ENCODE peak calls at places on chromosome 10, in five cellular contexts. One of them, this sample, is unnamed.

GRCh38 chr10:50316695-50317648 is 65.7 kb upstream of the ASAH2 start:
- DNase-seq in CD8-positive, alpha-beta memory T cell: no peak
- DNase-seq in astrocyte: peak
- DNase-seq in SK-N-SH: no peak
- DNase-seq in adrenal gland: no peak
- DNase-seq in this sample: no peak

GRCh38 chr10:30413996-30414576 is 19.9 kb upstream of the MAP3K8 start:
- DNase-seq in CD8-positive, alpha-beta memory T cell: peak
- DNase-seq in adrenal gland: peak
- DNase-seq in astrocyte: peak
- DNase-seq in SK-N-SH: peak
- DNase-seq in this sample: no peak

GRCh38 chr10:28914721-28915120 is 237.4 kb downstream of the BAMBI start:
- DNase-seq in CD8-positive, alpha-beta memory T cell: no peak
- DNase-seq in adrenal gland: no peak
- DNase-seq in astrocyte: no peak
- DNase-seq in SK-N-SH: no peak
- DNase-seq in this sample: no peak

GRCh38 chr10:113680172-113681111 is 730 bp downstream of the CASP7 start:
- DNase-seq in astrocyte: peak
- DNase-seq in adrenal gland: peak
- DNase-seq in CD8-positive, alpha-beta memory T cell: peak
- DNase-seq in SK-N-SH: no peak
- DNase-seq in this sample: peak

GRCh38 chr10:133471300-133472109 is 17.8 kb downstream of the SCART1 start:
- DNase-seq in adrenal gland: no peak
- DNase-seq in SK-N-SH: no peak
- DNase-seq in CD8-positive, alpha-beta memory T cell: no peak
- DNase-seq in astrocyte: no peak
- DNase-seq in this sample: no peak

GRCh38 chr10:131889755-131890154 is 11.1 kb upstream of the PPP2R2D start:
- DNase-seq in adrenal gland: no peak
- DNase-seq in CD8-positive, alpha-beta memory T cell: no peak
- DNase-seq in astrocyte: no peak
- DNase-seq in SK-N-SH: no peak
- DNase-seq in this sample: no peak

GRCh38 chr10:76644481-76644880 is 993.1 kb downstream of the KCNMA1 start:
- DNase-seq in adrenal gland: no peak
- DNase-seq in SK-N-SH: no peak
- DNase-seq in astrocyte: no peak
- DNase-seq in CD8-positive, alpha-beta memory T cell: no peak
- DNase-seq in this sample: no peak

GRCh38 chr10:131943021-131943814 is 38.5 kb downstream of the BNIP3 start:
- DNase-seq in SK-N-SH: peak
- DNase-seq in adrenal gland: peak
- DNase-seq in CD8-positive, alpha-beta memory T cell: no peak
- DNase-seq in astrocyte: no peak
- DNase-seq in this sample: peak

GRCh38 chr10:73183882-73184281 is 16.0 kb downstream of the FAM149B1 start:
- DNase-seq in SK-N-SH: no peak
- DNase-seq in CD8-positive, alpha-beta memory T cell: no peak
- DNase-seq in adrenal gland: peak
- DNase-seq in astrocyte: peak
- DNase-seq in this sample: no peak

GRCh38 chr10:2800178-2800577 is 267.2 kb upstream of the PFKP start:
- DNase-seq in SK-N-SH: no peak
- DNase-seq in CD8-positive, alpha-beta memory T cell: no peak
- DNase-seq in astrocyte: no peak
- DNase-seq in adrenal gland: no peak
- DNase-seq in this sample: no peak

GRCh38 chr10:11560076-11560709 is 51.3 kb downstream of the USP6NL start:
- DNase-seq in CD8-positive, alpha-beta memory T cell: no peak
- DNase-seq in astrocyte: no peak
- DNase-seq in SK-N-SH: no peak
- DNase-seq in adrenal gland: no peak
- DNase-seq in this sample: no peak

GRCh38 chr10:91603931-91604331 is 28.9 kb downstream of the PPP1R3C start:
- DNase-seq in adrenal gland: no peak
- DNase-seq in SK-N-SH: no peak
- DNase-seq in astrocyte: peak
- DNase-seq in CD8-positive, alpha-beta memory T cell: no peak
- DNase-seq in this sample: no peak

GRCh38 chr10:125172694-125173093 is 12.3 kb upstream of the CTBP2 start:
- DNase-seq in astrocyte: no peak
- DNase-seq in adrenal gland: no peak
- DNase-seq in CD8-positive, alpha-beta memory T cell: no peak
- DNase-seq in SK-N-SH: no peak
- DNase-seq in this sample: peak

GRCh38 chr10:112465299-112465882 is 18.4 kb downstream of the VTI1A start:
- DNase-seq in astrocyte: no peak
- DNase-seq in SK-N-SH: no peak
- DNase-seq in CD8-positive, alpha-beta memory T cell: no peak
- DNase-seq in adrenal gland: no peak
- DNase-seq in this sample: no peak

GRCh38 chr10:112466802-112467201 is 19.8 kb downstream of the VTI1A start:
- DNase-seq in CD8-positive, alpha-beta memory T cell: no peak
- DNase-seq in astrocyte: no peak
- DNase-seq in adrenal gland: no peak
- DNase-seq in SK-N-SH: no peak
- DNase-seq in this sample: no peak

GRCh38 chr10:112456533-112456932 is 9.5 kb downstream of the VTI1A start:
- DNase-seq in astrocyte: no peak
- DNase-seq in SK-N-SH: no peak
- DNase-seq in CD8-positive, alpha-beta memory T cell: no peak
- DNase-seq in adrenal gland: no peak
- DNase-seq in this sample: no peak

GRCh38 chr10:112461029-112461887 is 14.2 kb downstream of the VTI1A start:
- DNase-seq in SK-N-SH: no peak
- DNase-seq in astrocyte: peak
- DNase-seq in adrenal gland: no peak
- DNase-seq in CD8-positive, alpha-beta memory T cell: no peak
- DNase-seq in this sample: no peak
- H3K27ac ChIP-seq in SK-N-SH: no peak
- H3K27ac ChIP-seq in astrocyte: peak
- H3K27ac ChIP-seq in adrenal gland: no peak
- H3K27ac ChIP-seq in CD8-positive, alpha-beta memory T cell: no peak
- H3K27ac ChIP-seq in this sample: no peak

GRCh38 chr10:31760674-31761081 is 168.0 kb downstream of the ARHGAP12 start:
- DNase-seq in CD8-positive, alpha-beta memory T cell: no peak
- DNase-seq in astrocyte: peak
- DNase-seq in SK-N-SH: no peak
- DNase-seq in adrenal gland: peak
- DNase-seq in this sample: no peak

GRCh38 chr10:31758495-31758894 is 170.1 kb downstream of the ARHGAP12 start:
- DNase-seq in adrenal gland: no peak
- DNase-seq in astrocyte: no peak
- DNase-seq in SK-N-SH: no peak
- DNase-seq in CD8-positive, alpha-beta memory T cell: no peak
- DNase-seq in this sample: no peak

GRCh38 chr10:31759124-31759798 is 169.4 kb downstream of the ARHGAP12 start:
- DNase-seq in SK-N-SH: peak
- DNase-seq in adrenal gland: peak
- DNase-seq in CD8-positive, alpha-beta memory T cell: peak
- DNase-seq in astrocyte: peak
- DNase-seq in this sample: peak

GRCh38 chr10:31761156-31761555 is 167.5 kb downstream of the ARHGAP12 start:
- DNase-seq in CD8-positive, alpha-beta memory T cell: no peak
- DNase-seq in SK-N-SH: no peak
- DNase-seq in adrenal gland: no peak
- DNase-seq in astrocyte: no peak
- DNase-seq in this sample: no peak

GRCh38 chr10:31759816-31760626 is 168.6 kb downstream of the ARHGAP12 start:
- DNase-seq in SK-N-SH: peak
- DNase-seq in adrenal gland: peak
- DNase-seq in CD8-positive, alpha-beta memory T cell: peak
- DNase-seq in astrocyte: peak
- DNase-seq in this sample: peak
- H3K4me3 ChIP-seq in SK-N-SH: peak
- H3K4me3 ChIP-seq in adrenal gland: peak
- H3K4me3 ChIP-seq in CD8-positive, alpha-beta memory T cell: peak
- H3K4me3 ChIP-seq in astrocyte: peak
- H3K4me3 ChIP-seq in this sample: peak

DNA sequence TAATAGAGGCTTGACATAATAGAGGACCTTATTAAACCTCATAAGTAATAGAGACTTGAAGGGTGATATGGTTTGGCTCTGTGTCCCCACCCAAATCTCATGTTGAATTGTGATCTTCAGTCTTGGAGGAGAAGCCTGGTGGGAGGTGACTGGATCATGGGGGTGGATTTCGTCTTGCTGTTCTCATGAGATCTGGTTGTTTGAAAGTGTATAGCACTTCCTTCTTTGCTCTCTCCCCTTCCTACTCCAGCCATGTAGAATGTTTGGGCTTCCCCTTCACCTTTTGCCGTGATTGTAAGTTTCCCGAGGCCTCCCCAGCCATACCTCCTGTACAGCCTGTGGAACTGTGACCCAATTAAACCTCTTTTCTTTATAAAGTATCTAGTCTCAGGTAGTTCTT is 8.6 kb downstream of the KIFBP start:
- DNase-seq in CD8-positive, alpha-beta memory T cell: no peak
- DNase-seq in adrenal gland: no peak
- DNase-seq in SK-N-SH: no peak
- DNase-seq in astrocyte: no peak
- DNase-seq in this sample: no peak
- H3K27ac ChIP-seq in CD8-positive, alpha-beta memory T cell: no peak
- H3K27ac ChIP-seq in adrenal gland: no peak
- H3K27ac ChIP-seq in SK-N-SH: no peak
- H3K27ac ChIP-seq in astrocyte: no peak
- H3K27ac ChIP-seq in this sample: no peak

DNA sequence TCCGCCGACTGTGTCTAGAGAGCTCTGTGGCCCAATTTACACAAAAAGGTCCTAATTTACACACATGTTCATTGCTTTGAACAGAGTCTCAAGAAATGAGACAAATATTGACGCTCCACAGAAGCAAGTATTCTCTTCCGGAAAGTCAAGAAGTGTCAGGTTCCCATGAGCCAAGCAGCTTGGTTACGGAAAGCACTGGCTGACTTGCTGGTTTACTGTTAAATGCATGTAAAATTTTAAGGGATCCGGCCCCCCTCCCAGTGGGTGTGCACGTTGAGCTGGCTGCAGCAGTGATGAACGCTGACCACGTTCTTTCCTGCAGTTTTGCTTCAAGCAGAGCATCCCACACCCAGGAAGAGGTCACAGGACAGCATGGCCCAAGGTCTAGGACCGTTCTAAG is 76.8 kb downstream of the DIP2C start:
- DNase-seq in SK-N-SH: no peak
- DNase-seq in CD8-positive, alpha-beta memory T cell: no peak
- DNase-seq in adrenal gland: no peak
- DNase-seq in astrocyte: no peak
- DNase-seq in this sample: no peak
- H3K4me3 ChIP-seq in SK-N-SH: no peak
- H3K4me3 ChIP-seq in CD8-positive, alpha-beta memory T cell: no peak
- H3K4me3 ChIP-seq in adrenal gland: no peak
- H3K4me3 ChIP-seq in astrocyte: no peak
- H3K4me3 ChIP-seq in this sample: no peak

GRCh38 chr10:4279649-4280048 is 494.6 kb upstream of the KLF6 start:
- DNase-seq in adrenal gland: no peak
- DNase-seq in CD8-positive, alpha-beta memory T cell: no peak
- DNase-seq in astrocyte: no peak
- DNase-seq in SK-N-SH: no peak
- DNase-seq in this sample: no peak
- H3K27ac ChIP-seq in adrenal gland: no peak
- H3K27ac ChIP-seq in CD8-positive, alpha-beta memory T cell: no peak
- H3K27ac ChIP-seq in astrocyte: no peak
- H3K27ac ChIP-seq in SK-N-SH: peak
- H3K27ac ChIP-seq in this sample: peak

DNA sequence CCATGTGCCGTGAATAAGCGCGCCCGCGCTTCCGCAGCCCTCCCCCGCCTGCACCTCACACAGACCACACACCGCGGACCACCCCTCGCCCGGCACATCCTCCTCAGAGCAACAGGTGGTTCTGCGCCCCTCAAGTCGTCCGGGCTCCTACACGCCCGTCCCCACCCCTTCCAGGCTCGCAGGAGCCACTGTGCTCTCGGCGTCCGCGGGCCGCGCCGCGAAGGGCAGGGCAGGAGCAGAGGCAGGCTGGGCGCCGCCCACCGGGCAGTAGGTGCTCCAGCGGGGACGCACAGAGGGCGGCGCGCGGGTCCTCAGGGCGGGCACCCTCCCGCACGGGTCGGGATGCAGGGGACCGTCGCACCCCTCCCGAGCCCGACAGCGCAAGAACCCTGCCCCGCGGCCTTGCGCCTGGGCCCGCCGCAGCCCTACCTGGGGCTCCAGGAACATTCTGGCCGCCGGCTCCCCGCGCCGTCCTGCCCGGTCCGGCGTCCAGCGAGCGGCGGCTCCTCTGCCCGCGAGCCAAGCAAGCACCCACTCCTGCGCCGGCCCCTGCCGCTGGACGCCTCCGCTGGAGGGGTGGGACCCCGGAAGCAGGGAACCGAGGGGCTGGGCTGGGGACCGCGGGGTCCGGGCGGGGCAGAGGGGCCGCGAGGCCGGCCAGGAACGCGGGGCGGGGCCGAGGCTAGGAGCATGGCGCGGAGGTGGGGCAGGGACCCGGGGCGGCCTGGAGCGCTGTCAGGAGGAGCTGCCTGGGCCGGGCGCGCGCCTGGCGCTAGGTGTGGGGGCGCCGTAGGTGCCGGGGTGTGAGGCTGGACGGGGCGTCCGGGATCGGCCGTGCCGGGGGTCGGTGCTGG is 37.4 kb downstream of the RASGEF1A start:
- DNase-seq in adrenal gland: peak
- DNase-seq in astrocyte: no peak
- DNase-seq in CD8-positive, alpha-beta memory T cell: peak
- DNase-seq in SK-N-SH: peak
- DNase-seq in this sample: no peak
- H3K4me3 ChIP-seq in adrenal gland: peak
- H3K4me3 ChIP-seq in astrocyte: no peak
- H3K4me3 ChIP-seq in CD8-positive, alpha-beta memory T cell: peak
- H3K4me3 ChIP-seq in SK-N-SH: no peak
- H3K4me3 ChIP-seq in this sample: peak

GRCh38 chr10:63726883-63727282 is 205.7 kb downstream of the REEP3 start:
- DNase-seq in SK-N-SH: no peak
- DNase-seq in astrocyte: no peak
- DNase-seq in adrenal gland: no peak
- DNase-seq in CD8-positive, alpha-beta memory T cell: no peak
- DNase-seq in this sample: no peak

GRCh38 chr10:63723741-63724140 is 202.5 kb downstream of the REEP3 start:
- DNase-seq in SK-N-SH: no peak
- DNase-seq in astrocyte: no peak
- DNase-seq in adrenal gland: no peak
- DNase-seq in CD8-positive, alpha-beta memory T cell: no peak
- DNase-seq in this sample: no peak

GRCh38 chr10:63723320-63723719 is 202.1 kb downstream of the REEP3 start:
- DNase-seq in SK-N-SH: no peak
- DNase-seq in adrenal gland: no peak
- DNase-seq in astrocyte: no peak
- DNase-seq in CD8-positive, alpha-beta memory T cell: no peak
- DNase-seq in this sample: no peak

GRCh38 chr10:63722537-63722936 is 201.3 kb downstream of the REEP3 start:
- DNase-seq in SK-N-SH: peak
- DNase-seq in CD8-positive, alpha-beta memory T cell: no peak
- DNase-seq in astrocyte: peak
- DNase-seq in adrenal gland: no peak
- DNase-seq in this sample: no peak

DNA sequence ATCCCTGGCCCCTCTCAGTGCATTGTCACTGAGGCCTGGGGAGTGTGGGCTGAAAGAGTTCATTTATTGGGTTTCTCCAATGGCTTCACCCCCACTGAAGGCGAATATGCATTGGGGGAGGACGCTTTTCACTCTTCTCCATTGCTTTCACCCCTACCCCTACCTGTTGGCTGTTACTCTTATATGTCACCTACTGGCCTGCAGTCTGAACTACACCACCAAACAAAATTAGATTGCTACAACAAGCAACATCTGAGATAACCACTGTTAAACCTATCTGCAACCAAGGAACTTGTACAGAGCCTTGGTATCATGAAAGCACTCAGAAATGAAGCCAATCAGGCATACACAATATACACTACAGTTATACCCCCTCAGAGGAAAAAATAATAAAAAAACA is 203.7 kb downstream of the REEP3 start:
- DNase-seq in SK-N-SH: no peak
- DNase-seq in adrenal gland: no peak
- DNase-seq in CD8-positive, alpha-beta memory T cell: no peak
- DNase-seq in astrocyte: no peak
- DNase-seq in this sample: no peak
- H3K27ac ChIP-seq in SK-N-SH: no peak
- H3K27ac ChIP-seq in adrenal gland: no peak
- H3K27ac ChIP-seq in CD8-positive, alpha-beta memory T cell: no peak
- H3K27ac ChIP-seq in astrocyte: no peak
- H3K27ac ChIP-seq in this sample: no peak

This sample was measured in stomach.